ENCODE peak calls at places on chromosomes 1 and 21, in nine cellular contexts. One of them, this sample, is unnamed.

GRCh38 chr21:22319435-22319834 is 1321.2 kb downstream of the NCAM2 start:
- DNase-seq in coronary artery: no peak
- DNase-seq in left ventricle myocardium inferior: no peak
- DNase-seq in tibial nerve: no peak
- DNase-seq in psoas muscle: no peak
- DNase-seq in OCI-LY7: no peak
- DNase-seq in CD8-positive, alpha-beta T cell: no peak
- DNase-seq in uterus: no peak
- DNase-seq in Caco-2: no peak
- DNase-seq in this sample: no peak

GRCh38 chr1:40898434-40898900 is 36.3 kb upstream of the CITED4 start:
- DNase-seq in uterus: no peak
- DNase-seq in CD8-positive, alpha-beta T cell: no peak
- DNase-seq in left ventricle myocardium inferior: no peak
- DNase-seq in tibial nerve: no peak
- DNase-seq in coronary artery: no peak
- DNase-seq in Caco-2: no peak
- DNase-seq in psoas muscle: no peak
- DNase-seq in OCI-LY7: no peak
- DNase-seq in this sample: no peak

GRCh38 chr1:218748071-218748470 is 402.9 kb downstream of the TGFB2 start:
- DNase-seq in CD8-positive, alpha-beta T cell: no peak
- DNase-seq in OCI-LY7: no peak
- DNase-seq in Caco-2: no peak
- DNase-seq in left ventricle myocardium inferior: no peak
- DNase-seq in uterus: no peak
- DNase-seq in coronary artery: no peak
- DNase-seq in tibial nerve: no peak
- DNase-seq in psoas muscle: no peak
- DNase-seq in this sample: no peak

GRCh38 chr21:33849839-33850238 is 65.8 kb downstream of the ATP5PO start:
- DNase-seq in left ventricle myocardium inferior: no peak
- DNase-seq in tibial nerve: no peak
- DNase-seq in uterus: no peak
- DNase-seq in coronary artery: no peak
- DNase-seq in CD8-positive, alpha-beta T cell: no peak
- DNase-seq in OCI-LY7: no peak
- DNase-seq in psoas muscle: no peak
- DNase-seq in Caco-2: no peak
- DNase-seq in this sample: no peak

GRCh38 chr1:12435639-12436344 is 182.2 kb downstream of the DHRS3 start:
- DNase-seq in OCI-LY7: peak; percentile 6
- DNase-seq in left ventricle myocardium inferior: no peak
- DNase-seq in uterus: no peak
- DNase-seq in coronary artery: no peak
- DNase-seq in tibial nerve: no peak
- DNase-seq in psoas muscle: no peak
- DNase-seq in Caco-2: no peak
- DNase-seq in CD8-positive, alpha-beta T cell: no peak
- DNase-seq in this sample: no peak

GRCh38 chr1:180186831-180187230 is 32.2 kb downstream of the QSOX1 start:
- DNase-seq in psoas muscle: no peak
- DNase-seq in left ventricle myocardium inferior: no peak
- DNase-seq in Caco-2: no peak
- DNase-seq in OCI-LY7: no peak
- DNase-seq in uterus: no peak
- DNase-seq in tibial nerve: no peak
- DNase-seq in coronary artery: no peak
- DNase-seq in CD8-positive, alpha-beta T cell: no peak
- DNase-seq in this sample: no peak

GRCh38 chr1:184210048-184210447 is 158.5 kb downstream of the TSEN15 start:
- DNase-seq in CD8-positive, alpha-beta T cell: no peak
- DNase-seq in Caco-2: no peak
- DNase-seq in tibial nerve: no peak
- DNase-seq in left ventricle myocardium inferior: no peak
- DNase-seq in coronary artery: no peak
- DNase-seq in psoas muscle: no peak
- DNase-seq in uterus: peak; percentile 26
- DNase-seq in OCI-LY7: no peak
- DNase-seq in this sample: no peak

GRCh38 chr1:40668769-40669525 is 3.5 kb upstream of the RIMS3 start:
- DNase-seq in coronary artery: no peak
- DNase-seq in uterus: peak; percentile 71
- DNase-seq in Caco-2: peak; percentile 55
- DNase-seq in OCI-LY7: peak; percentile 91
- DNase-seq in tibial nerve: peak; percentile 47
- DNase-seq in left ventricle myocardium inferior: peak; percentile 77
- DNase-seq in psoas muscle: peak; percentile 88
- DNase-seq in CD8-positive, alpha-beta T cell: peak; percentile 74
- DNase-seq in this sample: peak; percentile 73

GRCh38 chr1:226181996-226182714 is 4.4 kb downstream of the ACBD3 start:
- DNase-seq in psoas muscle: peak; percentile 76
- DNase-seq in uterus: peak; percentile 56
- DNase-seq in left ventricle myocardium inferior: peak; percentile 53
- DNase-seq in coronary artery: no peak
- DNase-seq in CD8-positive, alpha-beta T cell: no peak
- DNase-seq in OCI-LY7: peak; percentile 62
- DNase-seq in Caco-2: no peak
- DNase-seq in tibial nerve: peak; percentile 34
- DNase-seq in this sample: peak; percentile 47

GRCh38 chr1:155968670-155969069 is 9.7 kb downstream of the ARHGEF2 start:
- DNase-seq in OCI-LY7: no peak
- DNase-seq in tibial nerve: no peak
- DNase-seq in CD8-positive, alpha-beta T cell: no peak
- DNase-seq in coronary artery: no peak
- DNase-seq in left ventricle myocardium inferior: peak; percentile 58
- DNase-seq in uterus: no peak
- DNase-seq in psoas muscle: peak; percentile 86
- DNase-seq in Caco-2: no peak
- DNase-seq in this sample: no peak

GRCh38 chr21:29403291-29403690 is 104.6 kb downstream of the BACH1 start:
- DNase-seq in uterus: no peak
- DNase-seq in OCI-LY7: no peak
- DNase-seq in CD8-positive, alpha-beta T cell: no peak
- DNase-seq in left ventricle myocardium inferior: no peak
- DNase-seq in psoas muscle: no peak
- DNase-seq in coronary artery: no peak
- DNase-seq in Caco-2: no peak
- DNase-seq in tibial nerve: no peak
- DNase-seq in this sample: no peak

GRCh38 chr1:32350785-32351076 is 11.6 kb downstream of the FAM229A start:
- DNase-seq in psoas muscle: no peak
- DNase-seq in left ventricle myocardium inferior: no peak
- DNase-seq in coronary artery: no peak
- DNase-seq in uterus: no peak
- DNase-seq in tibial nerve: no peak
- DNase-seq in OCI-LY7: no peak
- DNase-seq in Caco-2: no peak
- DNase-seq in CD8-positive, alpha-beta T cell: no peak
- DNase-seq in this sample: no peak

DNA sequence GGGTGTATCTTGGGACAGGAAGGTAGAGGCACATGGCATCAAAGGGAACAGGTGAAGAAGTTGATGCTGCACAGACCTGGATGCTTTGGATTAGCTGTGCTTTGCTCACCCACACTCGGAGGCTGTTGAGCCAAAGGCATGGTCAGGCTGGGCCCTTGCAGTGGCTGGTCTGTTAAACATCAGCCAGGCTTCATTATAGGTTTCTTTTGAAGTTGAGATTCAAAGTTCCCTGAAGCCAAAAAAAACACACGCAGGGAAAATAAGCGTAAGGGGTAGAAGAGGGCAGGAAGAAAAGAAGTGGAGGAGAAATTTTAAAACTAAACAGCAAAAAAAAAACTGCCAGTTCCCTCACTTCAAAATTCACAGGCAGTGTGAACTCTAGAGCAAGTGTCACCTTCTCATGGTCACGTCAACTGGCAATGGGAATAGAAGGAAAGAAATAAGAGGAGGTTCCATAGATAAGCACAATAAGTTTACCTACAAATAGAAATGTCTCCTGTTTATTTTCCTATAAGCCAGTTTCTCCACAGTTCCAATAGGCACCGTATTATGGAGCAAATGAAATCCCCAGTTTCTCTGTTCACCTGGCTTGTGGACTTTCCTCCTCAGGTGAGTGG is 139.5 kb downstream of the PAPPA2 start:
- DNase-seq in uterus: no peak
- DNase-seq in coronary artery: no peak
- DNase-seq in left ventricle myocardium inferior: no peak
- DNase-seq in CD8-positive, alpha-beta T cell: no peak
- DNase-seq in tibial nerve: no peak
- DNase-seq in Caco-2: no peak
- DNase-seq in psoas muscle: no peak
- DNase-seq in OCI-LY7: no peak
- DNase-seq in this sample: no peak
- TF ChIP-seq CTCF in uterus: no peak
- TF ChIP-seq CTCF in coronary artery: no peak
- TF ChIP-seq CTCF in left ventricle myocardium inferior: no peak
- TF ChIP-seq CTCF in CD8-positive, alpha-beta T cell: no peak
- TF ChIP-seq CTCF in tibial nerve: no peak
- TF ChIP-seq CTCF in Caco-2: no peak
- TF ChIP-seq CTCF in psoas muscle: no peak
- TF ChIP-seq CTCF in OCI-LY7: no peak
- TF ChIP-seq CTCF in this sample: no peak

DNA sequence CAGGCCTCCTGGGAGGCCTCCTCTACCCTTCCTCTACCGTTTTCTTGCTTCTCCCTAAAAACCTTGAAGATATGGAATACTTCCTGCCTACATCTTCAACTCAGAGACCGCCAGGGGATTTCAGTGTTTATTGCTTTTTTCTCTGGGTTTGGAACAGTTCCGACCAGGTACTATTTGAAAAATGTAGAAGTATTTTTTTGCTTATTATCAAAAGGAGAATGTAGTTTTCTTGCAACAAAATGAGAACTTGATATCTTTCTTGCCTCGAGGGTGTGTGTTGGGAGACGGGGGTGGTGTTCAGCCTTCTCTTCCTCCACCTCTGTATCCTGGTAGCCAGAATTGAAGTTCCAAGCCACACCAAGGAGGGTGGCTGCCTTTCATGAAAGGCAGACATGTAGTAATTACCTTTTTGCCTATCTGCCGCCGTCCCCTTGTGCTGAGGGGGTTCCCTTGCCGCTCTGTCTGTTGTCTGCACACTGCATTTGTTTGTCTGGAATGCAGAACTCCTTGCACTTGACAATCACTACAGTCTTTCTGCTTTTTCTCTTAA is 212.1 kb downstream of the PBX1 start:
- DNase-seq in psoas muscle: no peak
- DNase-seq in left ventricle myocardium inferior: no peak
- DNase-seq in Caco-2: no peak
- DNase-seq in uterus: no peak
- DNase-seq in CD8-positive, alpha-beta T cell: no peak
- DNase-seq in tibial nerve: no peak
- DNase-seq in OCI-LY7: no peak
- DNase-seq in coronary artery: no peak
- DNase-seq in this sample: no peak
- TF ChIP-seq CTCF in psoas muscle: no peak
- TF ChIP-seq CTCF in left ventricle myocardium inferior: no peak
- TF ChIP-seq CTCF in Caco-2: no peak
- TF ChIP-seq CTCF in uterus: no peak
- TF ChIP-seq CTCF in CD8-positive, alpha-beta T cell: no peak
- TF ChIP-seq CTCF in tibial nerve: no peak
- TF ChIP-seq CTCF in OCI-LY7: no peak
- TF ChIP-seq CTCF in coronary artery: no peak
- TF ChIP-seq CTCF in this sample: no peak

GRCh38 chr1:44002606-44003157 is 11.3 kb downstream of the CCDC24 start:
- DNase-seq in left ventricle myocardium inferior: no peak
- DNase-seq in coronary artery: no peak
- DNase-seq in uterus: no peak
- DNase-seq in Caco-2: no peak
- DNase-seq in CD8-positive, alpha-beta T cell: no peak
- DNase-seq in tibial nerve: no peak
- DNase-seq in OCI-LY7: no peak
- DNase-seq in psoas muscle: no peak
- DNase-seq in this sample: no peak
- TF ChIP-seq CTCF in left ventricle myocardium inferior: no peak
- TF ChIP-seq CTCF in coronary artery: no peak
- TF ChIP-seq CTCF in uterus: no peak
- TF ChIP-seq CTCF in Caco-2: peak; percentile 30
- TF ChIP-seq CTCF in CD8-positive, alpha-beta T cell: no peak
- TF ChIP-seq CTCF in tibial nerve: no peak
- TF ChIP-seq CTCF in OCI-LY7: peak; percentile 46
- TF ChIP-seq CTCF in psoas muscle: no peak
- TF ChIP-seq CTCF in this sample: no peak

DNA sequence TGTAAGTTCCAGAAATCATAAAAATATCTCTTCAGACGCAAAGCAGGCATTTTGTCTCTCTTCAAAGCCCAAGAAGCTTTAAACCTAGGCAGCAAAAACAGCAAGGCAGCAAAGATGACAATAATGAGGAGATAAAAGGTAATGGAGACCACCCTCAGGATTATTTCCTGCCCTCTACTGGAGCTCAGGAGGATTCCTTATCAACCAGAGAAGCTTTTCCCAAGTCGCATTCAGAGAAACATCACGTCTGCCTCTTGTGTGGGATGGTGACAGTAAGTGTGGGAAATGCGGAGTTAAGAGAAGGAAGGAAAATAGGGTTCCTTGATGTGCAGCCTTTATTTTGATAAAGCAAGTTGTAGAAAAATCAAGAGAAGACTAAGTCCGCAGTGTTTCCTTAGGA is 365.8 kb downstream of the RGS7 start:
- DNase-seq in psoas muscle: no peak
- DNase-seq in left ventricle myocardium inferior: no peak
- DNase-seq in CD8-positive, alpha-beta T cell: no peak
- DNase-seq in uterus: no peak
- DNase-seq in tibial nerve: no peak
- DNase-seq in OCI-LY7: no peak
- DNase-seq in coronary artery: no peak
- DNase-seq in Caco-2: no peak
- DNase-seq in this sample: no peak
- TF ChIP-seq CTCF in psoas muscle: no peak
- TF ChIP-seq CTCF in left ventricle myocardium inferior: no peak
- TF ChIP-seq CTCF in CD8-positive, alpha-beta T cell: no peak
- TF ChIP-seq CTCF in uterus: no peak
- TF ChIP-seq CTCF in tibial nerve: no peak
- TF ChIP-seq CTCF in OCI-LY7: no peak
- TF ChIP-seq CTCF in coronary artery: no peak
- TF ChIP-seq CTCF in Caco-2: no peak
- TF ChIP-seq CTCF in this sample: no peak

GRCh38 chr21:32562426-32562825 is 22.9 kb downstream of the TCP10L start:
- DNase-seq in coronary artery: no peak
- DNase-seq in tibial nerve: no peak
- DNase-seq in left ventricle myocardium inferior: no peak
- DNase-seq in CD8-positive, alpha-beta T cell: no peak
- DNase-seq in OCI-LY7: no peak
- DNase-seq in Caco-2: no peak
- DNase-seq in uterus: peak; percentile 81
- DNase-seq in psoas muscle: no peak
- DNase-seq in this sample: no peak
- TF ChIP-seq CTCF in coronary artery: no peak
- TF ChIP-seq CTCF in tibial nerve: no peak
- TF ChIP-seq CTCF in left ventricle myocardium inferior: peak; percentile 70
- TF ChIP-seq CTCF in CD8-positive, alpha-beta T cell: peak; percentile 20
- TF ChIP-seq CTCF in OCI-LY7: no peak
- TF ChIP-seq CTCF in Caco-2: no peak
- TF ChIP-seq CTCF in uterus: peak; percentile 63
- TF ChIP-seq CTCF in psoas muscle: peak; percentile 28
- TF ChIP-seq CTCF in this sample: no peak

GRCh38 chr1:239386453-239387303 is at the start of gene CHRM3:
- DNase-seq in coronary artery: peak; percentile 72
- DNase-seq in psoas muscle: peak; percentile 41
- DNase-seq in Caco-2: peak; percentile 77
- DNase-seq in left ventricle myocardium inferior: no peak
- DNase-seq in tibial nerve: no peak
- DNase-seq in CD8-positive, alpha-beta T cell: no peak
- DNase-seq in OCI-LY7: no peak
- DNase-seq in uterus: peak; percentile 56
- DNase-seq in this sample: peak; percentile 52
- TF ChIP-seq CTCF in coronary artery: no peak
- TF ChIP-seq CTCF in psoas muscle: no peak
- TF ChIP-seq CTCF in Caco-2: no peak
- TF ChIP-seq CTCF in left ventricle myocardium inferior: no peak
- TF ChIP-seq CTCF in tibial nerve: no peak
- TF ChIP-seq CTCF in CD8-positive, alpha-beta T cell: no peak
- TF ChIP-seq CTCF in OCI-LY7: no peak
- TF ChIP-seq CTCF in uterus: no peak
- TF ChIP-seq CTCF in this sample: no peak